ENCODE peak calls at places on chromosomes 6 and 20, in nine cellular contexts. One of them, this sample, is unnamed.

GRCh38 chr20:35650632-35651031 is 14.1 kb downstream of the CPNE1 start:
- DNase-seq in GM13976: no peak
- DNase-seq in activated CD8-positive, alpha-beta T cell treated with anti-CD3 and anti-CD28 coated beads for 36 hours: no peak
- DNase-seq in nephron progenitor cell: no peak
- DNase-seq in foreskin fibroblast: no peak
- DNase-seq in neural crest cell: no peak
- DNase-seq in cardiac muscle cell: no peak
- DNase-seq in cardiac fibroblast: no peak
- DNase-seq in colonic mucosa: no peak
- DNase-seq in this sample: no peak

GRCh38 chr6:106972500-106972899 is 2.0 kb downstream of the CD24 start:
- DNase-seq in colonic mucosa: peak
- DNase-seq in cardiac muscle cell: peak
- DNase-seq in GM13976: no peak
- DNase-seq in nephron progenitor cell: peak
- DNase-seq in neural crest cell: peak
- DNase-seq in foreskin fibroblast: no peak
- DNase-seq in cardiac fibroblast: no peak
- DNase-seq in activated CD8-positive, alpha-beta T cell treated with anti-CD3 and anti-CD28 coated beads for 36 hours: no peak
- DNase-seq in this sample: peak

GRCh38 chr6:90885611-90886056 is 298.8 kb upstream of the MAP3K7 start:
- DNase-seq in cardiac muscle cell: no peak
- DNase-seq in cardiac fibroblast: no peak
- DNase-seq in colonic mucosa: no peak
- DNase-seq in foreskin fibroblast: no peak
- DNase-seq in nephron progenitor cell: no peak
- DNase-seq in neural crest cell: no peak
- DNase-seq in activated CD8-positive, alpha-beta T cell treated with anti-CD3 and anti-CD28 coated beads for 36 hours: no peak
- DNase-seq in GM13976: no peak
- DNase-seq in this sample: no peak

GRCh38 chr6:53179961-53180651 is 31.5 kb upstream of the GCM1 start:
- DNase-seq in colonic mucosa: peak
- DNase-seq in foreskin fibroblast: peak
- DNase-seq in cardiac muscle cell: peak
- DNase-seq in activated CD8-positive, alpha-beta T cell treated with anti-CD3 and anti-CD28 coated beads for 36 hours: peak
- DNase-seq in GM13976: no peak
- DNase-seq in cardiac fibroblast: peak
- DNase-seq in nephron progenitor cell: no peak
- DNase-seq in neural crest cell: no peak
- DNase-seq in this sample: no peak

GRCh38 chr20:62740286-62741141 is 31.9 kb downstream of the NTSR1 start:
- DNase-seq in neural crest cell: no peak
- DNase-seq in nephron progenitor cell: no peak
- DNase-seq in cardiac muscle cell: no peak
- DNase-seq in activated CD8-positive, alpha-beta T cell treated with anti-CD3 and anti-CD28 coated beads for 36 hours: peak
- DNase-seq in GM13976: peak
- DNase-seq in foreskin fibroblast: peak
- DNase-seq in colonic mucosa: no peak
- DNase-seq in cardiac fibroblast: peak
- DNase-seq in this sample: no peak

GRCh38 chr20:30506100-30506499 is 751.4 kb upstream of the DEFB115 start:
- DNase-seq in cardiac fibroblast: no peak
- DNase-seq in activated CD8-positive, alpha-beta T cell treated with anti-CD3 and anti-CD28 coated beads for 36 hours: no peak
- DNase-seq in colonic mucosa: no peak
- DNase-seq in cardiac muscle cell: no peak
- DNase-seq in nephron progenitor cell: no peak
- DNase-seq in neural crest cell: no peak
- DNase-seq in GM13976: no peak
- DNase-seq in foreskin fibroblast: no peak
- DNase-seq in this sample: no peak

GRCh38 chr20:46558511-46558959 is 8.1 kb upstream of the OCSTAMP start:
- DNase-seq in nephron progenitor cell: no peak
- DNase-seq in neural crest cell: no peak
- DNase-seq in activated CD8-positive, alpha-beta T cell treated with anti-CD3 and anti-CD28 coated beads for 36 hours: peak
- DNase-seq in foreskin fibroblast: peak
- DNase-seq in cardiac fibroblast: peak
- DNase-seq in cardiac muscle cell: no peak
- DNase-seq in colonic mucosa: peak
- DNase-seq in GM13976: no peak
- DNase-seq in this sample: no peak

GRCh38 chr20:20363449-20364015 is 4.4 kb upstream of the INSM1 start:
- DNase-seq in cardiac fibroblast: no peak
- DNase-seq in activated CD8-positive, alpha-beta T cell treated with anti-CD3 and anti-CD28 coated beads for 36 hours: no peak
- DNase-seq in nephron progenitor cell: peak
- DNase-seq in GM13976: no peak
- DNase-seq in foreskin fibroblast: no peak
- DNase-seq in neural crest cell: peak
- DNase-seq in cardiac muscle cell: peak
- DNase-seq in colonic mucosa: no peak
- DNase-seq in this sample: no peak

GRCh38 chr6:36745283-36745682 is 47.7 kb downstream of the RAB44 start:
- DNase-seq in GM13976: no peak
- DNase-seq in neural crest cell: no peak
- DNase-seq in activated CD8-positive, alpha-beta T cell treated with anti-CD3 and anti-CD28 coated beads for 36 hours: no peak
- DNase-seq in cardiac muscle cell: no peak
- DNase-seq in nephron progenitor cell: no peak
- DNase-seq in cardiac fibroblast: no peak
- DNase-seq in colonic mucosa: no peak
- DNase-seq in foreskin fibroblast: no peak
- DNase-seq in this sample: no peak

GRCh38 chr6:125211352-125211751 is 57.8 kb downstream of the TPD52L1 start:
- DNase-seq in nephron progenitor cell: no peak
- DNase-seq in foreskin fibroblast: no peak
- DNase-seq in activated CD8-positive, alpha-beta T cell treated with anti-CD3 and anti-CD28 coated beads for 36 hours: no peak
- DNase-seq in cardiac muscle cell: no peak
- DNase-seq in neural crest cell: no peak
- DNase-seq in GM13976: no peak
- DNase-seq in colonic mucosa: no peak
- DNase-seq in cardiac fibroblast: no peak
- DNase-seq in this sample: no peak

GRCh38 chr20:25320035-25320800 is 70.4 kb downstream of the ABHD12 start:
- DNase-seq in neural crest cell: no peak
- DNase-seq in activated CD8-positive, alpha-beta T cell treated with anti-CD3 and anti-CD28 coated beads for 36 hours: no peak
- DNase-seq in cardiac muscle cell: no peak
- DNase-seq in nephron progenitor cell: no peak
- DNase-seq in foreskin fibroblast: no peak
- DNase-seq in colonic mucosa: peak
- DNase-seq in cardiac fibroblast: no peak
- DNase-seq in GM13976: no peak
- DNase-seq in this sample: no peak

GRCh38 chr6:165231581-165232276 is 77.7 kb downstream of the C6orf118 start:
- DNase-seq in GM13976: no peak
- DNase-seq in foreskin fibroblast: peak
- DNase-seq in cardiac muscle cell: peak
- DNase-seq in neural crest cell: no peak
- DNase-seq in activated CD8-positive, alpha-beta T cell treated with anti-CD3 and anti-CD28 coated beads for 36 hours: no peak
- DNase-seq in colonic mucosa: no peak
- DNase-seq in nephron progenitor cell: peak
- DNase-seq in cardiac fibroblast: peak
- DNase-seq in this sample: no peak

DNA sequence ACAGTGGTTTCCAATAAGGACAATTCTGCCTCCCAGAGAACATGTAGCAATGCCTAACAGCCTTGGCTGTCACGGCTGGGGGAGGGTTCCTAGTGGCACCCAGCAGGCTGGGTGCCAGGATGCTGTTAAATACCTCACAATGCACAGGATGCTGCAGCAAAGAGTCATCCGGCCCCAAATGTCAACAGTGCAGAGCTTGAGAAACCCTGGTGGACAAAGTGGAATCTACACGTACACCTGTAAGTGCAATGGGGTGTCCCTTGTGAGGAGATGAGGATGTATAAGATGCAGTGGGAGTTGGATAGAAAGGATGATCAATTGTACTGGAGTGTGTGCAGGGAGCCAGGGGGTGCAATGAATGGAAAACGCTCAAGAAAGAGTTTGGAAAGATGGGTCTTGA is 142.4 kb downstream of the FNDC1 start:
- DNase-seq in foreskin fibroblast: no peak
- DNase-seq in activated CD8-positive, alpha-beta T cell treated with anti-CD3 and anti-CD28 coated beads for 36 hours: no peak
- DNase-seq in cardiac fibroblast: peak
- DNase-seq in neural crest cell: no peak
- DNase-seq in colonic mucosa: no peak
- DNase-seq in nephron progenitor cell: no peak
- DNase-seq in GM13976: no peak
- DNase-seq in cardiac muscle cell: no peak
- DNase-seq in this sample: no peak
- TF ChIP-seq CTCF in foreskin fibroblast: no peak
- TF ChIP-seq CTCF in activated CD8-positive, alpha-beta T cell treated with anti-CD3 and anti-CD28 coated beads for 36 hours: no peak
- TF ChIP-seq CTCF in cardiac fibroblast: no peak
- TF ChIP-seq CTCF in neural crest cell: no peak
- TF ChIP-seq CTCF in colonic mucosa: no peak
- TF ChIP-seq CTCF in nephron progenitor cell: no peak
- TF ChIP-seq CTCF in GM13976: no peak
- TF ChIP-seq CTCF in cardiac muscle cell: no peak
- TF ChIP-seq CTCF in this sample: no peak

DNA sequence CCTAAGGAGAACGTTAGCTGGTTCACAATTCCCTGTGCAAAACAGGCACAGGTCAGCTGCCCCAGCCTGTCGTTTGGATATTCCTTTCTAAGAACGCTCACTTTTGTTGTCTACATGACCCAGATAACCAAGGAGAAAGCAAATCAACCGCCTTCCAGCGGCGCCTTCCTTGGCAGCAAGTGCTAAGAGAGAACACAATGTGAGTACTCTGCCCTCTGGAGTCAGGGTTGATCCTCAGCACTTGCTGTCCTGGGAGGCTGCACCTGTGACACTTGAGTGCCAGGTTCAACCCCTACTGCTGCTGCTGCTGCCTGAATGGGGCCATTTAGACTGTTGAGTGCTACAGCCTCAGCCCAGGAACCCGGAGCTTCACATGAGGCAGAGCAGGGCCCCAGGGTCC is 36.8 kb downstream of the OVOL2 start:
- DNase-seq in nephron progenitor cell: no peak
- DNase-seq in cardiac muscle cell: no peak
- DNase-seq in colonic mucosa: no peak
- DNase-seq in activated CD8-positive, alpha-beta T cell treated with anti-CD3 and anti-CD28 coated beads for 36 hours: no peak
- DNase-seq in GM13976: no peak
- DNase-seq in cardiac fibroblast: no peak
- DNase-seq in foreskin fibroblast: no peak
- DNase-seq in neural crest cell: no peak
- DNase-seq in this sample: no peak
- TF ChIP-seq CTCF in nephron progenitor cell: no peak
- TF ChIP-seq CTCF in cardiac muscle cell: no peak
- TF ChIP-seq CTCF in colonic mucosa: no peak
- TF ChIP-seq CTCF in activated CD8-positive, alpha-beta T cell treated with anti-CD3 and anti-CD28 coated beads for 36 hours: no peak
- TF ChIP-seq CTCF in GM13976: no peak
- TF ChIP-seq CTCF in cardiac fibroblast: no peak
- TF ChIP-seq CTCF in foreskin fibroblast: no peak
- TF ChIP-seq CTCF in neural crest cell: no peak
- TF ChIP-seq CTCF in this sample: no peak

GRCh38 chr6:131924881-131925474 is 26.2 kb downstream of the CCN2 start:
- DNase-seq in activated CD8-positive, alpha-beta T cell treated with anti-CD3 and anti-CD28 coated beads for 36 hours: no peak
- DNase-seq in GM13976: peak
- DNase-seq in colonic mucosa: no peak
- DNase-seq in cardiac muscle cell: peak
- DNase-seq in cardiac fibroblast: peak
- DNase-seq in nephron progenitor cell: no peak
- DNase-seq in neural crest cell: no peak
- DNase-seq in foreskin fibroblast: peak
- DNase-seq in this sample: no peak

GRCh38 chr6:131923356-131923755 is 27.8 kb downstream of the CCN2 start:
- DNase-seq in nephron progenitor cell: peak
- DNase-seq in activated CD8-positive, alpha-beta T cell treated with anti-CD3 and anti-CD28 coated beads for 36 hours: peak
- DNase-seq in cardiac muscle cell: peak
- DNase-seq in foreskin fibroblast: peak
- DNase-seq in neural crest cell: peak
- DNase-seq in colonic mucosa: peak
- DNase-seq in GM13976: peak
- DNase-seq in cardiac fibroblast: peak
- DNase-seq in this sample: peak

GRCh38 chr6:131931063-131931745 is 20.0 kb downstream of the CCN2 start:
- DNase-seq in cardiac fibroblast: peak
- DNase-seq in nephron progenitor cell: no peak
- DNase-seq in colonic mucosa: no peak
- DNase-seq in activated CD8-positive, alpha-beta T cell treated with anti-CD3 and anti-CD28 coated beads for 36 hours: no peak
- DNase-seq in foreskin fibroblast: peak
- DNase-seq in neural crest cell: no peak
- DNase-seq in cardiac muscle cell: no peak
- DNase-seq in GM13976: no peak
- DNase-seq in this sample: no peak

DNA sequence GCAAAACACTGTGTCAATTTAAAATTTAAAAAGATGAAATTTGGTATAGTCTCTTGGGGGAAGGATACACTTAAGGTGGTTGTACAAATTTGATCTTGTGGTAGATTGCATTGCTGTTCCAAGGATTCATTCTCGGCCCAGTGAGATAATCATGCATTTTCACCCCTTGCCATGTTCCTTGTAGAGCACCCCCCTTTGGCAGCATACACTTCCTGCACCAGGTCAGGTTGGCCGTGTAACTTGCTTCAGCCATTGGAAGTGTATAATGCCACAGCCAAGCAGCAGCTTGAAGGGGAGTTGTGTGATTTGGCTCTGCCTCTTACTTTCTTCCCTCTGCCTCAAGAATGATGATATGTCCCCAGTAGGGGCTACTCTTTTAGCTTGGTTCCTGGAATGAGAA is 21.9 kb downstream of the CCN2 start:
- DNase-seq in cardiac muscle cell: no peak
- DNase-seq in colonic mucosa: no peak
- DNase-seq in neural crest cell: no peak
- DNase-seq in GM13976: no peak
- DNase-seq in cardiac fibroblast: no peak
- DNase-seq in foreskin fibroblast: no peak
- DNase-seq in nephron progenitor cell: no peak
- DNase-seq in activated CD8-positive, alpha-beta T cell treated with anti-CD3 and anti-CD28 coated beads for 36 hours: no peak
- DNase-seq in this sample: no peak
- TF ChIP-seq CTCF in cardiac muscle cell: peak
- TF ChIP-seq CTCF in colonic mucosa: no peak
- TF ChIP-seq CTCF in neural crest cell: no peak
- TF ChIP-seq CTCF in GM13976: no peak
- TF ChIP-seq CTCF in cardiac fibroblast: no peak
- TF ChIP-seq CTCF in foreskin fibroblast: no peak
- TF ChIP-seq CTCF in nephron progenitor cell: no peak
- TF ChIP-seq CTCF in activated CD8-positive, alpha-beta T cell treated with anti-CD3 and anti-CD28 coated beads for 36 hours: no peak
- TF ChIP-seq CTCF in this sample: peak

GRCh38 chr6:23176883-23177282 is 607.5 kb downstream of the HDGFL1 start:
- DNase-seq in GM13976: no peak
- DNase-seq in foreskin fibroblast: peak
- DNase-seq in cardiac muscle cell: no peak
- DNase-seq in neural crest cell: no peak
- DNase-seq in nephron progenitor cell: no peak
- DNase-seq in colonic mucosa: no peak
- DNase-seq in activated CD8-positive, alpha-beta T cell treated with anti-CD3 and anti-CD28 coated beads for 36 hours: no peak
- DNase-seq in cardiac fibroblast: no peak
- DNase-seq in this sample: no peak
- TF ChIP-seq CTCF in GM13976: no peak
- TF ChIP-seq CTCF in foreskin fibroblast: peak
- TF ChIP-seq CTCF in cardiac muscle cell: no peak
- TF ChIP-seq CTCF in neural crest cell: no peak
- TF ChIP-seq CTCF in nephron progenitor cell: no peak
- TF ChIP-seq CTCF in colonic mucosa: no peak
- TF ChIP-seq CTCF in activated CD8-positive, alpha-beta T cell treated with anti-CD3 and anti-CD28 coated beads for 36 hours: no peak
- TF ChIP-seq CTCF in cardiac fibroblast: no peak
- TF ChIP-seq CTCF in this sample: no peak

GRCh38 chr20:38864662-38865061 is 59.2 kb downstream of the PPP1R16B start:
- DNase-seq in cardiac fibroblast: no peak
- DNase-seq in GM13976: no peak
- DNase-seq in cardiac muscle cell: no peak
- DNase-seq in foreskin fibroblast: no peak
- DNase-seq in neural crest cell: no peak
- DNase-seq in colonic mucosa: no peak
- DNase-seq in nephron progenitor cell: no peak
- DNase-seq in activated CD8-positive, alpha-beta T cell treated with anti-CD3 and anti-CD28 coated beads for 36 hours: no peak
- DNase-seq in this sample: no peak
- TF ChIP-seq CTCF in cardiac fibroblast: no peak
- TF ChIP-seq CTCF in GM13976: no peak
- TF ChIP-seq CTCF in cardiac muscle cell: no peak
- TF ChIP-seq CTCF in foreskin fibroblast: no peak
- TF ChIP-seq CTCF in neural crest cell: no peak
- TF ChIP-seq CTCF in colonic mucosa: no peak
- TF ChIP-seq CTCF in nephron progenitor cell: no peak
- TF ChIP-seq CTCF in activated CD8-positive, alpha-beta T cell treated with anti-CD3 and anti-CD28 coated beads for 36 hours: no peak
- TF ChIP-seq CTCF in this sample: no peak

This sample was measured in endothelial cell.